ENCODE peak calls at places on chromosomes 5 and 9, in four cellular contexts. One of them, this sample, is unnamed.
A peak's percentile ranks its signal among the peaks of the same experiment; 100 is the strongest.

GRCh38 chr9:110206388-110206787 is 1.6 kb downstream of the C9orf152 start:
- DNase-seq in GM12878: no peak
- DNase-seq in K562: no peak
- DNase-seq in SK-N-SH: no peak
- DNase-seq in this sample: no peak

GRCh38 chr5:163822548-163822947 is 317.1 kb downstream of the MAT2B start:
- DNase-seq in GM12878: no peak
- DNase-seq in K562: no peak
- DNase-seq in SK-N-SH: no peak
- DNase-seq in this sample: no peak

GRCh38 chr9:94984891-94985476 is 258.5 kb downstream of the AOPEP start:
- DNase-seq in GM12878: no peak
- DNase-seq in K562: no peak
- DNase-seq in SK-N-SH: no peak
- DNase-seq in this sample: no peak

GRCh38 chr5:167906209-167906853 is 385.1 kb upstream of the WWC1 start:
- DNase-seq in SK-N-SH: no peak
- DNase-seq in K562: no peak
- DNase-seq in GM12878: no peak
- DNase-seq in this sample: no peak

GRCh38 chr5:153601377-153601776 is 110.9 kb downstream of the GRIA1 start:
- DNase-seq in GM12878: peak; percentile 28
- DNase-seq in K562: no peak
- DNase-seq in SK-N-SH: no peak
- DNase-seq in this sample: no peak

GRCh38 chr5:41012318-41012717 is 58.8 kb downstream of the MROH2B start:
- DNase-seq in K562: no peak
- DNase-seq in SK-N-SH: peak; percentile 50
- DNase-seq in GM12878: no peak
- DNase-seq in this sample: no peak

GRCh38 chr9:135137398-135137832 is 49.9 kb downstream of the OLFM1 start:
- DNase-seq in K562: peak; percentile 20
- DNase-seq in GM12878: no peak
- DNase-seq in SK-N-SH: peak; percentile 58
- DNase-seq in this sample: no peak

GRCh38 chr5:176877793-176878331 is 21.3 kb downstream of the HK3 start:
- DNase-seq in SK-N-SH: no peak
- DNase-seq in GM12878: no peak
- DNase-seq in K562: no peak
- DNase-seq in this sample: no peak

GRCh38 chr5:58666141-58666540 is 83.3 kb downstream of the RAB3C start:
- DNase-seq in SK-N-SH: no peak
- DNase-seq in GM12878: no peak
- DNase-seq in K562: no peak
- DNase-seq in this sample: no peak

GRCh38 chr5:33439905-33440481 is 772 bp upstream of the TARS1 start:
- DNase-seq in GM12878: no peak
- DNase-seq in K562: no peak
- DNase-seq in SK-N-SH: no peak
- DNase-seq in this sample: no peak

GRCh38 chr5:147643142-147643541 is 133.3 kb upstream of the DPYSL3 start:
- DNase-seq in GM12878: no peak
- DNase-seq in SK-N-SH: no peak
- DNase-seq in K562: no peak
- DNase-seq in this sample: no peak

GRCh38 chr5:40277161-40277906 is 402.4 kb upstream of the PTGER4 start:
- DNase-seq in K562: no peak
- DNase-seq in SK-N-SH: no peak
- DNase-seq in GM12878: peak; percentile 34
- DNase-seq in this sample: no peak

GRCh38 chr5:118224546-118224945 is 763.8 kb downstream of the DTWD2 start:
- DNase-seq in GM12878: no peak
- DNase-seq in SK-N-SH: no peak
- DNase-seq in K562: no peak
- DNase-seq in this sample: no peak

GRCh38 chr5:37565067-37565670 is 186.1 kb downstream of the WDR70 start:
- DNase-seq in GM12878: no peak
- DNase-seq in K562: no peak
- DNase-seq in SK-N-SH: no peak
- DNase-seq in this sample: no peak

GRCh38 chr5:179193746-179194145 is 133.6 kb downstream of the ZNF354C start:
- DNase-seq in SK-N-SH: no peak
- DNase-seq in GM12878: no peak
- DNase-seq in K562: no peak
- DNase-seq in this sample: no peak

GRCh38 chr9:97475079-97475478 is 26.4 kb upstream of the TMOD1 start:
- DNase-seq in SK-N-SH: no peak
- DNase-seq in K562: no peak
- DNase-seq in GM12878: no peak
- DNase-seq in this sample: no peak

GRCh38 chr9:79592736-79593493 is 21.1 kb downstream of the TLE4 start:
- DNase-seq in GM12878: no peak
- DNase-seq in K562: no peak
- DNase-seq in SK-N-SH: no peak
- DNase-seq in this sample: no peak

GRCh38 chr9:137305060-137305787 is 3.2 kb upstream of the NRARP start:
- DNase-seq in GM12878: no peak
- DNase-seq in SK-N-SH: peak; percentile 48
- DNase-seq in K562: peak; percentile 48
- DNase-seq in this sample: peak; percentile 66

GRCh38 chr9:84254972-84255371 is 85.6 kb downstream of the SLC28A3 start:
- DNase-seq in GM12878: no peak
- DNase-seq in K562: no peak
- DNase-seq in SK-N-SH: no peak
- DNase-seq in this sample: no peak

GRCh38 chr9:21591221-21592062 is 109.3 kb upstream of the IFNE start:
- DNase-seq in SK-N-SH: no peak
- DNase-seq in GM12878: no peak
- DNase-seq in K562: no peak
- DNase-seq in this sample: no peak

GRCh38 chr9:118473527-118473926 is 769.3 kb downstream of the TLR4 start:
- DNase-seq in K562: no peak
- DNase-seq in GM12878: no peak
- DNase-seq in SK-N-SH: no peak
- DNase-seq in this sample: no peak

GRCh38 chr5:124179788-124180187 is 566.7 kb downstream of the ZNF608 start:
- DNase-seq in K562: no peak
- DNase-seq in SK-N-SH: no peak
- DNase-seq in GM12878: no peak
- DNase-seq in this sample: no peak

GRCh38 chr5:1314564-1314982 is 19.7 kb upstream of the TERT start:
- DNase-seq in K562: no peak
- DNase-seq in SK-N-SH: no peak
- DNase-seq in GM12878: no peak
- DNase-seq in this sample: no peak

GRCh38 chr5:68950111-68950510 is 143.7 kb upstream of the SLC30A5 start:
- DNase-seq in K562: no peak
- DNase-seq in GM12878: no peak
- DNase-seq in SK-N-SH: peak; percentile 69
- DNase-seq in this sample: no peak

GRCh38 chr9:126857261-126857960 is 3.0 kb upstream of the ZBTB34 start:
- DNase-seq in GM12878: no peak
- DNase-seq in K562: no peak
- DNase-seq in SK-N-SH: no peak
- DNase-seq in this sample: no peak

GRCh38 chr9:134411451-134412297 is 85.4 kb downstream of the RXRA start:
- DNase-seq in GM12878: no peak
- DNase-seq in SK-N-SH: no peak
- DNase-seq in K562: no peak
- DNase-seq in this sample: no peak

GRCh38 chr9:4371108-4371507 is 71.2 kb upstream of the GLIS3 start:
- DNase-seq in SK-N-SH: no peak
- DNase-seq in GM12878: no peak
- DNase-seq in K562: no peak
- DNase-seq in this sample: no peak

GRCh38 chr9:5630038-5630507 is 1.2 kb downstream of the RIC1 start:
- DNase-seq in K562: no peak
- DNase-seq in GM12878: no peak
- DNase-seq in SK-N-SH: peak; percentile 42
- DNase-seq in this sample: no peak

GRCh38 chr5:136424835-136425694 is 59.7 kb upstream of the TRPC7 start:
- DNase-seq in GM12878: no peak
- DNase-seq in K562: peak; percentile 75
- DNase-seq in SK-N-SH: peak; percentile 66
- DNase-seq in this sample: peak; percentile 97

GRCh38 chr5:418681-419121 is 24.3 kb upstream of the EXOC3 start:
- DNase-seq in GM12878: no peak
- DNase-seq in SK-N-SH: no peak
- DNase-seq in K562: no peak
- DNase-seq in this sample: no peak

GRCh38 chr9:115444941-115445340 is 327.0 kb upstream of the TNC start:
- DNase-seq in K562: no peak
- DNase-seq in GM12878: no peak
- DNase-seq in SK-N-SH: no peak
- DNase-seq in this sample: no peak

GRCh38 chr9:115847245-115847644 is 306.3 kb upstream of the PAPPA start:
- DNase-seq in SK-N-SH: no peak
- DNase-seq in K562: no peak
- DNase-seq in GM12878: no peak
- DNase-seq in this sample: no peak

GRCh38 chr5:96110289-96110688 is 148.6 kb upstream of the ELL2 start:
- DNase-seq in K562: no peak
- DNase-seq in SK-N-SH: no peak
- DNase-seq in GM12878: no peak
- DNase-seq in this sample: no peak

GRCh38 chr5:142520885-142521284 is 165.0 kb downstream of the FGF1 start:
- DNase-seq in GM12878: no peak
- DNase-seq in K562: no peak
- DNase-seq in SK-N-SH: no peak
- DNase-seq in this sample: no peak
- TF ChIP-seq NRF1 in GM12878: no peak
- TF ChIP-seq NRF1 in K562: no peak
- TF ChIP-seq NRF1 in SK-N-SH: no peak
- TF ChIP-seq NRF1 in this sample: no peak

GRCh38 chr5:149581931-149582768 is 852 bp downstream of the ARHGEF37 start:
- DNase-seq in GM12878: no peak
- DNase-seq in SK-N-SH: no peak
- DNase-seq in K562: no peak
- DNase-seq in this sample: peak; percentile 58
- TF ChIP-seq NRF1 in GM12878: no peak
- TF ChIP-seq NRF1 in SK-N-SH: no peak
- TF ChIP-seq NRF1 in K562: no peak
- TF ChIP-seq NRF1 in this sample: no peak

GRCh38 chr5:2685651-2686050 is 65.8 kb downstream of the IRX2 start:
- DNase-seq in GM12878: no peak
- DNase-seq in SK-N-SH: no peak
- DNase-seq in K562: no peak
- DNase-seq in this sample: no peak
- TF ChIP-seq NRF1 in GM12878: no peak
- TF ChIP-seq NRF1 in SK-N-SH: no peak
- TF ChIP-seq NRF1 in K562: no peak
- TF ChIP-seq NRF1 in this sample: no peak

DNA sequence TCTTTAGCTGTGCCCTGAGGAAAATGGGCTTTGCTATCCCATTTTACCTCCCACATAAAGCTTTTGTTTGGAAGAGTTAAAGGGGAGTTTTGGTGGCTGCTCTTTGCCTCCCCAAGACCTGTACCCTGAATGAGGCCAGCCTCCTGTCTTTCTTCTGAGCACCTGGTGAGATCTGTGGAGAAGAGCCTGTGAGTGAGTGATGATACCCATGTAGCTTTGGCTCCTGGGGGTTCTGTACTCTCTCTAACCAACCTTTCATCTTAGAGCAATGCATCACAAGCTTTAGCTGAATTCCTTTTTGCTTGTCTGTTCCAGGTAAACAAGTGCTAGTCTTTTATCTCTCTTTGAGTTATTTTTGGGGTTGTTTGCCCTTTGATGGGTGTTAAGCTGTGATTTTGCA is 73.6 kb downstream of the SCAMP1 start:
- DNase-seq in SK-N-SH: no peak
- DNase-seq in GM12878: no peak
- DNase-seq in K562: no peak
- DNase-seq in this sample: no peak
- TF ChIP-seq NRF1 in SK-N-SH: no peak
- TF ChIP-seq NRF1 in GM12878: no peak
- TF ChIP-seq NRF1 in K562: no peak
- TF ChIP-seq NRF1 in this sample: no peak

GRCh38 chr9:91776409-91777365 is 173.3 kb downstream of the ROR2 start:
- DNase-seq in GM12878: no peak
- DNase-seq in SK-N-SH: no peak
- DNase-seq in K562: no peak
- DNase-seq in this sample: no peak
- TF ChIP-seq NRF1 in GM12878: no peak
- TF ChIP-seq NRF1 in SK-N-SH: no peak
- TF ChIP-seq NRF1 in K562: no peak
- TF ChIP-seq NRF1 in this sample: no peak